ENCODE peak calls at places on chromosomes 3 and 15, in five cellular contexts. One of them, this sample, is unnamed.

GRCh38 chr15:62469478-62469873 is 304.4 kb upstream of the C2CD4B start:
- DNase-seq in sigmoid colon: peak; percentile 68
- DNase-seq in hippocampal formation: no peak
- DNase-seq in NCI-H748 treated with DMSO at 0.1 percent for 48 hours: no peak
- DNase-seq in DMS153: no peak
- DNase-seq in this sample: no peak

GRCh38 chr15:82807920-82808633 is 1.4 kb upstream of the WHAMM start:
- DNase-seq in DMS153: no peak
- DNase-seq in sigmoid colon: no peak
- DNase-seq in NCI-H748 treated with DMSO at 0.1 percent for 48 hours: no peak
- DNase-seq in hippocampal formation: no peak
- DNase-seq in this sample: peak; percentile 42

GRCh38 chr3:2765002-2765579 is 345.1 kb downstream of the IL5RA start:
- DNase-seq in DMS153: peak; percentile 13
- DNase-seq in sigmoid colon: no peak
- DNase-seq in NCI-H748 treated with DMSO at 0.1 percent for 48 hours: peak; percentile 49
- DNase-seq in hippocampal formation: no peak
- DNase-seq in this sample: no peak

GRCh38 chr3:159844801-159845261 is 143.8 kb upstream of the IL12A start:
- DNase-seq in sigmoid colon: no peak
- DNase-seq in NCI-H748 treated with DMSO at 0.1 percent for 48 hours: no peak
- DNase-seq in DMS153: no peak
- DNase-seq in hippocampal formation: no peak
- DNase-seq in this sample: no peak

GRCh38 chr3:16888785-16889607 is 4.2 kb downstream of the PLCL2 start:
- DNase-seq in DMS153: no peak
- DNase-seq in hippocampal formation: no peak
- DNase-seq in sigmoid colon: no peak
- DNase-seq in NCI-H748 treated with DMSO at 0.1 percent for 48 hours: no peak
- DNase-seq in this sample: no peak

GRCh38 chr3:32437898-32438297 is 46.2 kb downstream of the CMTM7 start:
- DNase-seq in hippocampal formation: no peak
- DNase-seq in DMS153: no peak
- DNase-seq in NCI-H748 treated with DMSO at 0.1 percent for 48 hours: no peak
- DNase-seq in sigmoid colon: no peak
- DNase-seq in this sample: no peak

GRCh38 chr15:68431792-68432401 is at the start of gene ITGA11:
- DNase-seq in DMS153: no peak
- DNase-seq in NCI-H748 treated with DMSO at 0.1 percent for 48 hours: peak; percentile 13
- DNase-seq in sigmoid colon: peak; percentile 74
- DNase-seq in hippocampal formation: no peak
- DNase-seq in this sample: no peak

GRCh38 chr3:123476967-123477750 is 28.3 kb upstream of the ADCY5 start:
- DNase-seq in hippocampal formation: no peak
- DNase-seq in sigmoid colon: no peak
- DNase-seq in DMS153: no peak
- DNase-seq in NCI-H748 treated with DMSO at 0.1 percent for 48 hours: no peak
- DNase-seq in this sample: no peak

GRCh38 chr3:17233398-17233800 is 348.6 kb downstream of the PLCL2 start:
- DNase-seq in NCI-H748 treated with DMSO at 0.1 percent for 48 hours: peak; percentile 32
- DNase-seq in sigmoid colon: no peak
- DNase-seq in DMS153: peak; percentile 1
- DNase-seq in hippocampal formation: no peak
- DNase-seq in this sample: no peak

GRCh38 chr15:36506733-36507356 is 72.6 kb upstream of the CDIN1 start:
- DNase-seq in NCI-H748 treated with DMSO at 0.1 percent for 48 hours: no peak
- DNase-seq in sigmoid colon: no peak
- DNase-seq in DMS153: peak; percentile 4
- DNase-seq in hippocampal formation: no peak
- DNase-seq in this sample: no peak

GRCh38 chr3:51718547-51719412 is 11.9 kb downstream of the GRM2 start:
- DNase-seq in sigmoid colon: peak; percentile 55
- DNase-seq in hippocampal formation: peak; percentile 16
- DNase-seq in DMS153: no peak
- DNase-seq in NCI-H748 treated with DMSO at 0.1 percent for 48 hours: peak; percentile 16
- DNase-seq in this sample: no peak

This sample was measured in gastrocnemius medialis.